ENCODE peak calls at places on chromosomes 13 and 19, in six cellular contexts. U is EL; J is C1 segment of cervical spinal cord; K is activated CD8-positive, alpha-beta memory T cell treated with anti-CD3 and anti-CD28 coated beads for 48 hours; P is nucleus accumbens; F is stimulated activated CD4-positive, alpha-beta T cell treated with anti-CD3 and anti-CD28 coated beads, TNF-alpha, amount 100 ng/mL, for 24 hours. D is an unnamed sample.
A peak's percentile ranks its signal among the peaks of the same experiment; 100 is the strongest.

GRCh38 chr13:112690242-112690943 is 555 bp downstream of the ATP11A start:
- DNase-seq in U (peak; percentile 45), J (peak; percentile 55), K (no peak), P (peak; percentile 59), F (peak; percentile 27), D (no peak)

GRCh38 chr13:54742984-54743383 is 1714.4 kb downstream of the OLFM4 start:
- DNase-seq in U (no peak), J (no peak), K (no peak), P (no peak), F (no peak), D (no peak)

GRCh38 chr19:8366961-8367326 is 3.0 kb downstream of the ANGPTL4 start:
- DNase-seq in U (no peak), J (no peak), K (no peak), P (no peak), F (no peak), D (peak; percentile 84)

GRCh38 chr13:75481176-75482069 is 546 bp downstream of the TBC1D4 start:
- DNase-seq in U (peak; percentile 47), J (peak; percentile 17), K (peak; percentile 13), P (peak; percentile 21), F (peak; percentile 9), D (no peak)

GRCh38 chr13:92317066-92317465 is 909.5 kb upstream of the GPC6 start:
- DNase-seq in U (peak; percentile 1), J (no peak), K (no peak), P (no peak), F (no peak), D (no peak)

GRCh38 chr19:32166238-32166637 is 179.2 kb upstream of the ZNF507 start:
- DNase-seq in U (no peak), J (no peak), K (no peak), P (no peak), F (no peak), D (no peak)

GRCh38 chr19:14347999-14348889 is 33.0 kb upstream of the ADGRE5 start:
- DNase-seq in U (peak; percentile 55), J (peak; percentile 9), K (peak; percentile 41), P (no peak), F (peak; percentile 62), D (peak; percentile 56)

GRCh38 chr13:98784666-98785065 is 32.2 kb upstream of the SLC15A1 start:
- DNase-seq in U (no peak), J (no peak), K (no peak), P (no peak), F (no peak), D (no peak)

GRCh38 chr19:54315956-54316355 is 3.0 kb upstream of the LILRA5 start:
- DNase-seq in U (no peak), J (no peak), K (no peak), P (no peak), F (no peak), D (no peak)

GRCh38 chr19:20926796-20927195 is 3.7 kb downstream of the ZNF85 start:
- DNase-seq in U (peak; percentile 9), J (no peak), K (no peak), P (no peak), F (no peak), D (no peak)

GRCh38 chr13:27810461-27810860 is 18.2 kb downstream of the GSX1 start:
- DNase-seq in U (no peak), J (no peak), K (no peak), P (no peak), F (no peak), D (no peak)

D was measured in midbrain.